ENCODE peak calls at places on chromosomes 3 and 15, in ten cellular contexts. One of them, this sample, is unnamed.

GRCh38 chr3:143650120-143650519 is 198.1 kb downstream of the SLC9A9 start:
- DNase-seq in endothelial cell of umbilical vein: peak; percentile 17
- DNase-seq in heart right ventricle: no peak
- DNase-seq in stomach: no peak
- DNase-seq in spleen: no peak
- DNase-seq in DND-41: no peak
- DNase-seq in psoas muscle: no peak
- DNase-seq in CD4-positive, alpha-beta T cell: no peak
- DNase-seq in adrenal gland: no peak
- DNase-seq in heart left ventricle: no peak
- DNase-seq in this sample: no peak

GRCh38 chr3:13550791-13551360 is 2.0 kb downstream of the FBLN2 start:
- DNase-seq in endothelial cell of umbilical vein: peak; percentile 70
- DNase-seq in heart right ventricle: no peak
- DNase-seq in stomach: no peak
- DNase-seq in spleen: no peak
- DNase-seq in DND-41: no peak
- DNase-seq in psoas muscle: no peak
- DNase-seq in CD4-positive, alpha-beta T cell: no peak
- DNase-seq in adrenal gland: no peak
- DNase-seq in heart left ventricle: no peak
- DNase-seq in this sample: no peak

GRCh38 chr3:179416681-179417080 is 34.6 kb downstream of the GNB4 start:
- DNase-seq in endothelial cell of umbilical vein: no peak
- DNase-seq in heart right ventricle: no peak
- DNase-seq in stomach: no peak
- DNase-seq in spleen: no peak
- DNase-seq in DND-41: no peak
- DNase-seq in psoas muscle: no peak
- DNase-seq in CD4-positive, alpha-beta T cell: no peak
- DNase-seq in adrenal gland: no peak
- DNase-seq in heart left ventricle: no peak
- DNase-seq in this sample: no peak

GRCh38 chr3:64460877-64461276 is 226.9 kb downstream of the ADAMTS9 start:
- DNase-seq in endothelial cell of umbilical vein: no peak
- DNase-seq in heart right ventricle: no peak
- DNase-seq in stomach: no peak
- DNase-seq in spleen: no peak
- DNase-seq in DND-41: no peak
- DNase-seq in psoas muscle: no peak
- DNase-seq in CD4-positive, alpha-beta T cell: no peak
- DNase-seq in adrenal gland: no peak
- DNase-seq in heart left ventricle: no peak
- DNase-seq in this sample: no peak

GRCh38 chr3:136070334-136070733 is 104.8 kb downstream of the PPP2R3A start:
- DNase-seq in endothelial cell of umbilical vein: no peak
- DNase-seq in heart right ventricle: no peak
- DNase-seq in stomach: no peak
- DNase-seq in spleen: no peak
- DNase-seq in DND-41: no peak
- DNase-seq in psoas muscle: no peak
- DNase-seq in CD4-positive, alpha-beta T cell: no peak
- DNase-seq in adrenal gland: no peak
- DNase-seq in heart left ventricle: no peak
- DNase-seq in this sample: no peak

GRCh38 chr3:52345521-52346110 is 29.5 kb downstream of the DNAH1 start:
- DNase-seq in endothelial cell of umbilical vein: no peak
- DNase-seq in heart right ventricle: no peak
- DNase-seq in stomach: no peak
- DNase-seq in spleen: no peak
- DNase-seq in DND-41: no peak
- DNase-seq in psoas muscle: no peak
- DNase-seq in CD4-positive, alpha-beta T cell: no peak
- DNase-seq in adrenal gland: peak; percentile 18
- DNase-seq in heart left ventricle: no peak
- DNase-seq in this sample: no peak

GRCh38 chr3:160565442-160566403 is at the start of gene KPNA4:
- DNase-seq in endothelial cell of umbilical vein: peak; percentile 98
- DNase-seq in heart right ventricle: peak; percentile 98
- DNase-seq in stomach: peak; percentile 98
- DNase-seq in spleen: peak; percentile 99
- DNase-seq in DND-41: peak; percentile 98
- DNase-seq in psoas muscle: peak; percentile 98
- DNase-seq in CD4-positive, alpha-beta T cell: peak; percentile 96
- DNase-seq in adrenal gland: peak; percentile 98
- DNase-seq in heart left ventricle: peak; percentile 98
- DNase-seq in this sample: peak; percentile 99

GRCh38 chr3:128282392-128283196 is 129.3 kb downstream of the EEFSEC start:
- DNase-seq in endothelial cell of umbilical vein: no peak
- DNase-seq in heart right ventricle: peak; percentile 76
- DNase-seq in stomach: no peak
- DNase-seq in spleen: peak; percentile 84
- DNase-seq in DND-41: no peak
- DNase-seq in psoas muscle: peak; percentile 76
- DNase-seq in CD4-positive, alpha-beta T cell: no peak
- DNase-seq in adrenal gland: peak; percentile 91
- DNase-seq in heart left ventricle: peak; percentile 69
- DNase-seq in this sample: peak; percentile 58

GRCh38 chr15:40915106-40915661 is 14.0 kb upstream of the DLL4 start:
- DNase-seq in endothelial cell of umbilical vein: peak; percentile 55
- DNase-seq in heart right ventricle: no peak
- DNase-seq in stomach: no peak
- DNase-seq in spleen: no peak
- DNase-seq in DND-41: no peak
- DNase-seq in psoas muscle: no peak
- DNase-seq in CD4-positive, alpha-beta T cell: no peak
- DNase-seq in adrenal gland: no peak
- DNase-seq in heart left ventricle: no peak
- DNase-seq in this sample: no peak

GRCh38 chr3:114178770-114179368 is at the start of gene DRD3:
- DNase-seq in endothelial cell of umbilical vein: peak; percentile 33
- DNase-seq in heart right ventricle: peak; percentile 11
- DNase-seq in stomach: no peak
- DNase-seq in spleen: no peak
- DNase-seq in DND-41: peak; percentile 36
- DNase-seq in psoas muscle: no peak
- DNase-seq in CD4-positive, alpha-beta T cell: no peak
- DNase-seq in adrenal gland: peak; percentile 7
- DNase-seq in heart left ventricle: no peak
- DNase-seq in this sample: no peak

GRCh38 chr3:101791778-101792177 is 12.8 kb downstream of the NXPE3 start:
- DNase-seq in endothelial cell of umbilical vein: no peak
- DNase-seq in heart right ventricle: no peak
- DNase-seq in stomach: no peak
- DNase-seq in spleen: no peak
- DNase-seq in DND-41: no peak
- DNase-seq in psoas muscle: no peak
- DNase-seq in CD4-positive, alpha-beta T cell: no peak
- DNase-seq in adrenal gland: no peak
- DNase-seq in heart left ventricle: no peak
- DNase-seq in this sample: no peak

GRCh38 chr3:78814893-78815562 is 952.8 kb downstream of the ROBO1 start:
- DNase-seq in endothelial cell of umbilical vein: no peak
- DNase-seq in heart right ventricle: no peak
- DNase-seq in stomach: no peak
- DNase-seq in spleen: no peak
- DNase-seq in DND-41: no peak
- DNase-seq in psoas muscle: no peak
- DNase-seq in CD4-positive, alpha-beta T cell: no peak
- DNase-seq in adrenal gland: no peak
- DNase-seq in heart left ventricle: no peak
- DNase-seq in this sample: no peak

GRCh38 chr3:15427182-15427880 is at the start of the genes EAF1 and METTL6:
- DNase-seq in endothelial cell of umbilical vein: peak; percentile 72
- DNase-seq in heart right ventricle: peak; percentile 84
- DNase-seq in stomach: peak; percentile 85
- DNase-seq in spleen: peak; percentile 95
- DNase-seq in DND-41: peak; percentile 88
- DNase-seq in psoas muscle: peak; percentile 87
- DNase-seq in CD4-positive, alpha-beta T cell: peak; percentile 83
- DNase-seq in adrenal gland: peak; percentile 87
- DNase-seq in heart left ventricle: peak; percentile 84
- DNase-seq in this sample: peak; percentile 94

GRCh38 chr3:87082806-87083440 is 92.0 kb upstream of the VGLL3 start:
- DNase-seq in endothelial cell of umbilical vein: peak; percentile 34
- DNase-seq in heart right ventricle: peak; percentile 23
- DNase-seq in stomach: no peak
- DNase-seq in spleen: no peak
- DNase-seq in DND-41: no peak
- DNase-seq in psoas muscle: no peak
- DNase-seq in CD4-positive, alpha-beta T cell: no peak
- DNase-seq in adrenal gland: peak; percentile 2
- DNase-seq in heart left ventricle: no peak
- DNase-seq in this sample: no peak

GRCh38 chr3:134328846-134329245 is 45.4 kb downstream of the AMOTL2 start:
- DNase-seq in endothelial cell of umbilical vein: no peak
- DNase-seq in heart right ventricle: no peak
- DNase-seq in stomach: no peak
- DNase-seq in spleen: no peak
- DNase-seq in DND-41: no peak
- DNase-seq in psoas muscle: no peak
- DNase-seq in CD4-positive, alpha-beta T cell: no peak
- DNase-seq in adrenal gland: no peak
- DNase-seq in heart left ventricle: no peak
- DNase-seq in this sample: no peak

GRCh38 chr15:29805708-29806104 is 16.6 kb downstream of the TJP1 start:
- DNase-seq in endothelial cell of umbilical vein: no peak
- DNase-seq in heart right ventricle: no peak
- DNase-seq in stomach: no peak
- DNase-seq in spleen: no peak
- DNase-seq in DND-41: no peak
- DNase-seq in psoas muscle: no peak
- DNase-seq in CD4-positive, alpha-beta T cell: no peak
- DNase-seq in adrenal gland: no peak
- DNase-seq in heart left ventricle: no peak
- DNase-seq in this sample: no peak
- H3K27ac ChIP-seq in endothelial cell of umbilical vein: no peak overlapping the region
- H3K27ac ChIP-seq in heart right ventricle: no peak overlapping the region
- H3K27ac ChIP-seq in stomach: no peak overlapping the region
- H3K27ac ChIP-seq in spleen: no peak overlapping the region
- H3K27ac ChIP-seq in DND-41: no peak overlapping the region
- H3K27ac ChIP-seq in psoas muscle: no peak overlapping the region
- H3K27ac ChIP-seq in CD4-positive, alpha-beta T cell: no peak overlapping the region
- H3K27ac ChIP-seq in adrenal gland: no peak overlapping the region
- H3K27ac ChIP-seq in heart left ventricle: no peak overlapping the region
- H3K27ac ChIP-seq in this sample: no peak overlapping the region

GRCh38 chr3:42052867-42053351 is 38.2 kb upstream of the TRAK1 start:
- DNase-seq in endothelial cell of umbilical vein: no peak
- DNase-seq in heart right ventricle: no peak
- DNase-seq in stomach: no peak
- DNase-seq in spleen: no peak
- DNase-seq in DND-41: no peak
- DNase-seq in psoas muscle: no peak
- DNase-seq in CD4-positive, alpha-beta T cell: no peak
- DNase-seq in adrenal gland: no peak
- DNase-seq in heart left ventricle: no peak
- DNase-seq in this sample: no peak

GRCh38 chr3:42052132-42052866 is 38.9 kb upstream of the TRAK1 start:
- DNase-seq in endothelial cell of umbilical vein: peak; percentile 97
- DNase-seq in heart right ventricle: no peak
- DNase-seq in stomach: no peak
- DNase-seq in spleen: no peak
- DNase-seq in DND-41: no peak
- DNase-seq in psoas muscle: no peak
- DNase-seq in CD4-positive, alpha-beta T cell: no peak
- DNase-seq in adrenal gland: peak; percentile 46
- DNase-seq in heart left ventricle: no peak
- DNase-seq in this sample: no peak

GRCh38 chr3:42055291-42055690 is 35.9 kb upstream of the TRAK1 start:
- DNase-seq in endothelial cell of umbilical vein: no peak
- DNase-seq in heart right ventricle: no peak
- DNase-seq in stomach: no peak
- DNase-seq in spleen: no peak
- DNase-seq in DND-41: no peak
- DNase-seq in psoas muscle: no peak
- DNase-seq in CD4-positive, alpha-beta T cell: no peak
- DNase-seq in adrenal gland: no peak
- DNase-seq in heart left ventricle: no peak
- DNase-seq in this sample: no peak

GRCh38 chr3:42051384-42052131 is 39.6 kb upstream of the TRAK1 start:
- DNase-seq in endothelial cell of umbilical vein: peak; percentile 44
- DNase-seq in heart right ventricle: no peak
- DNase-seq in stomach: no peak
- DNase-seq in spleen: no peak
- DNase-seq in DND-41: no peak
- DNase-seq in psoas muscle: no peak
- DNase-seq in CD4-positive, alpha-beta T cell: no peak
- DNase-seq in adrenal gland: peak; percentile 68
- DNase-seq in heart left ventricle: no peak
- DNase-seq in this sample: no peak

GRCh38 chr3:42053476-42053875 is 37.7 kb upstream of the TRAK1 start:
- DNase-seq in endothelial cell of umbilical vein: no peak
- DNase-seq in heart right ventricle: peak; percentile 67
- DNase-seq in stomach: peak; percentile 77
- DNase-seq in spleen: no peak
- DNase-seq in DND-41: no peak
- DNase-seq in psoas muscle: no peak
- DNase-seq in CD4-positive, alpha-beta T cell: no peak
- DNase-seq in adrenal gland: no peak
- DNase-seq in heart left ventricle: peak; percentile 60
- DNase-seq in this sample: no peak
- TF ChIP-seq CTCF in endothelial cell of umbilical vein: no peak
- TF ChIP-seq CTCF in heart right ventricle: no peak
- TF ChIP-seq CTCF in stomach: no peak
- TF ChIP-seq CTCF in spleen: no peak
- TF ChIP-seq CTCF in DND-41: no peak
- TF ChIP-seq CTCF in psoas muscle: no peak
- TF ChIP-seq CTCF in CD4-positive, alpha-beta T cell: no peak
- TF ChIP-seq CTCF in adrenal gland: no peak
- TF ChIP-seq CTCF in heart left ventricle: no peak
- TF ChIP-seq CTCF in this sample: no peak

GRCh38 chr3:39485547-39485946 is 18.1 kb downstream of the MOBP start:
- DNase-seq in endothelial cell of umbilical vein: no peak
- DNase-seq in heart right ventricle: no peak
- DNase-seq in stomach: no peak
- DNase-seq in spleen: no peak
- DNase-seq in DND-41: no peak
- DNase-seq in psoas muscle: no peak
- DNase-seq in CD4-positive, alpha-beta T cell: no peak
- DNase-seq in adrenal gland: no peak
- DNase-seq in heart left ventricle: no peak
- DNase-seq in this sample: no peak
- H3K27me3 ChIP-seq in endothelial cell of umbilical vein: peaks cover 7% of the 10 kb centered on the region
- H3K27me3 ChIP-seq in heart right ventricle: no peaks in the 10 kb centered on the region
- H3K27me3 ChIP-seq in stomach: no peaks in the 10 kb centered on the region
- H3K27me3 ChIP-seq in spleen: no peaks in the 10 kb centered on the region
- H3K27me3 ChIP-seq in DND-41: peaks cover 4% of the 10 kb centered on the region
- H3K27me3 ChIP-seq in psoas muscle: no peaks in the 10 kb centered on the region
- H3K27me3 ChIP-seq in CD4-positive, alpha-beta T cell: no peaks in the 10 kb centered on the region
- H3K27me3 ChIP-seq in adrenal gland: no peaks in the 10 kb centered on the region
- H3K27me3 ChIP-seq in heart left ventricle: no peaks in the 10 kb centered on the region
- H3K27me3 ChIP-seq in this sample: no peaks in the 10 kb centered on the region

GRCh38 chr3:93988764-93989163 is 8.8 kb downstream of the ARL13B start:
- DNase-seq in endothelial cell of umbilical vein: no peak
- DNase-seq in heart right ventricle: no peak
- DNase-seq in stomach: no peak
- DNase-seq in spleen: no peak
- DNase-seq in DND-41: no peak
- DNase-seq in psoas muscle: no peak
- DNase-seq in CD4-positive, alpha-beta T cell: no peak
- DNase-seq in adrenal gland: no peak
- DNase-seq in heart left ventricle: no peak
- DNase-seq in this sample: no peak
- H3K27ac ChIP-seq in endothelial cell of umbilical vein: no peak overlapping the region
- H3K27ac ChIP-seq in heart right ventricle: no peak overlapping the region
- H3K27ac ChIP-seq in stomach: no peak overlapping the region
- H3K27ac ChIP-seq in spleen: no peak overlapping the region
- H3K27ac ChIP-seq in DND-41: no peak overlapping the region
- H3K27ac ChIP-seq in psoas muscle: no peak overlapping the region
- H3K27ac ChIP-seq in CD4-positive, alpha-beta T cell: no peak overlapping the region
- H3K27ac ChIP-seq in adrenal gland: no peak overlapping the region
- H3K27ac ChIP-seq in heart left ventricle: no peak overlapping the region
- H3K27ac ChIP-seq in this sample: peak overlapping the region; percentile 5

GRCh38 chr3:184362668-184363540 is 1.4 kb downstream of the POLR2H start:
- DNase-seq in endothelial cell of umbilical vein: peak; percentile 96
- DNase-seq in heart right ventricle: peak; percentile 96
- DNase-seq in stomach: peak; percentile 98
- DNase-seq in spleen: peak; percentile 98
- DNase-seq in DND-41: peak; percentile 96
- DNase-seq in psoas muscle: peak; percentile 96
- DNase-seq in CD4-positive, alpha-beta T cell: peak; percentile 91
- DNase-seq in adrenal gland: peak; percentile 96
- DNase-seq in heart left ventricle: peak; percentile 95
- DNase-seq in this sample: peak; percentile 98
- TF ChIP-seq CTCF in endothelial cell of umbilical vein: peak; percentile 55
- TF ChIP-seq CTCF in heart right ventricle: peak; percentile 45
- TF ChIP-seq CTCF in stomach: peak; percentile 49
- TF ChIP-seq CTCF in spleen: peak; percentile 65
- TF ChIP-seq CTCF in DND-41: peak; percentile 75
- TF ChIP-seq CTCF in psoas muscle: peak; percentile 41
- TF ChIP-seq CTCF in CD4-positive, alpha-beta T cell: peak; percentile 48
- TF ChIP-seq CTCF in adrenal gland: peak; percentile 43
- TF ChIP-seq CTCF in heart left ventricle: peak; percentile 56
- TF ChIP-seq CTCF in this sample: peak; percentile 68

This sample was measured in upper lobe of right lung.